ENCODE peak calls at places on chromosomes 4 and X, in five cellular contexts. One of them, this sample, is unnamed.

GRCh38 chrX:132954323-132954722 is 4.1 kb downstream of the HS6ST2 start:
- DNase-seq in skeletal muscle cell: no peak
- DNase-seq in astrocyte: no peak
- DNase-seq in activated T-cell treated with anti-CD3 and anti-CD28 coated beads for 24 hours: no peak
- DNase-seq in glutamatergic neuron: no peak
- DNase-seq in this sample: no peak

GRCh38 chrX:69197690-69198089 is 32.4 kb upstream of the PJA1 start:
- DNase-seq in astrocyte: no peak
- DNase-seq in activated T-cell treated with anti-CD3 and anti-CD28 coated beads for 24 hours: no peak
- DNase-seq in skeletal muscle cell: no peak
- DNase-seq in glutamatergic neuron: peak
- DNase-seq in this sample: no peak

GRCh38 chr4:135225551-135225950 is 1024.0 kb upstream of the PABPC4L start:
- DNase-seq in astrocyte: no peak
- DNase-seq in skeletal muscle cell: no peak
- DNase-seq in glutamatergic neuron: no peak
- DNase-seq in activated T-cell treated with anti-CD3 and anti-CD28 coated beads for 24 hours: no peak
- DNase-seq in this sample: no peak

GRCh38 chr4:157076578-157076947 is 613 bp downstream of the GLRB start:
- DNase-seq in glutamatergic neuron: peak
- DNase-seq in activated T-cell treated with anti-CD3 and anti-CD28 coated beads for 24 hours: no peak
- DNase-seq in astrocyte: no peak
- DNase-seq in skeletal muscle cell: no peak
- DNase-seq in this sample: peak

GRCh38 chr4:123833156-123833555 is 436.6 kb downstream of the SPRY1 start:
- DNase-seq in glutamatergic neuron: no peak
- DNase-seq in astrocyte: peak
- DNase-seq in activated T-cell treated with anti-CD3 and anti-CD28 coated beads for 24 hours: no peak
- DNase-seq in skeletal muscle cell: no peak
- DNase-seq in this sample: no peak

GRCh38 chr4:57149833-57150232 is 39.6 kb upstream of the IGFBP7 start:
- DNase-seq in activated T-cell treated with anti-CD3 and anti-CD28 coated beads for 24 hours: no peak
- DNase-seq in astrocyte: no peak
- DNase-seq in glutamatergic neuron: no peak
- DNase-seq in skeletal muscle cell: no peak
- DNase-seq in this sample: no peak

GRCh38 chrX:19549838-19550237 is 34.5 kb upstream of the MAP3K15 start:
- DNase-seq in astrocyte: no peak
- DNase-seq in skeletal muscle cell: no peak
- DNase-seq in activated T-cell treated with anti-CD3 and anti-CD28 coated beads for 24 hours: no peak
- DNase-seq in glutamatergic neuron: no peak
- DNase-seq in this sample: no peak

GRCh38 chr4:189096717-189097116 is 844.0 kb upstream of the FRG1 start:
- DNase-seq in astrocyte: no peak
- DNase-seq in activated T-cell treated with anti-CD3 and anti-CD28 coated beads for 24 hours: no peak
- DNase-seq in glutamatergic neuron: no peak
- DNase-seq in skeletal muscle cell: no peak
- DNase-seq in this sample: no peak